ENCODE peak calls at places on chromosomes 7 and 10, in five cellular contexts. One of them, this sample, is unnamed.
A peak's percentile ranks its signal among the peaks of the same experiment; 100 is the strongest.

GRCh38 chr7:66413379-66414114 is 208.4 kb downstream of the TPST1 start:
- DNase-seq in amniotic epithelial cell: peak; percentile 80
- DNase-seq in effector CD8-positive, alpha-beta T cell: peak; percentile 78
- DNase-seq in GM03348: peak; percentile 90
- DNase-seq in NCI-H460: peak; percentile 93
- DNase-seq in this sample: peak; percentile 88

GRCh38 chr7:66308411-66308810 is 103.3 kb downstream of the TPST1 start:
- DNase-seq in amniotic epithelial cell: no peak
- DNase-seq in effector CD8-positive, alpha-beta T cell: no peak
- DNase-seq in GM03348: no peak
- DNase-seq in NCI-H460: no peak
- DNase-seq in this sample: no peak

GRCh38 chr10:13528875-13529713 is at the start of gene BEND7:
- DNase-seq in amniotic epithelial cell: no peak
- DNase-seq in effector CD8-positive, alpha-beta T cell: no peak
- DNase-seq in GM03348: peak; percentile 94
- DNase-seq in NCI-H460: peak; percentile 28
- DNase-seq in this sample: peak; percentile 23

GRCh38 chr10:9562001-9562505 is 1455.6 kb upstream of the CELF2 start:
- DNase-seq in amniotic epithelial cell: no peak
- DNase-seq in effector CD8-positive, alpha-beta T cell: no peak
- DNase-seq in GM03348: no peak
- DNase-seq in NCI-H460: no peak
- DNase-seq in this sample: no peak

GRCh38 chr7:103124429-103124979 is 24.4 kb downstream of the NAPEPLD start:
- DNase-seq in amniotic epithelial cell: no peak
- DNase-seq in effector CD8-positive, alpha-beta T cell: no peak
- DNase-seq in GM03348: no peak
- DNase-seq in NCI-H460: no peak
- DNase-seq in this sample: no peak

GRCh38 chr7:255038-255435 is 34.9 kb upstream of the FOXL3 start:
- DNase-seq in amniotic epithelial cell: no peak
- DNase-seq in effector CD8-positive, alpha-beta T cell: no peak
- DNase-seq in GM03348: no peak
- DNase-seq in NCI-H460: no peak
- DNase-seq in this sample: no peak

GRCh38 chr10:76129213-76129612 is 697.8 kb downstream of the LRMDA start:
- DNase-seq in amniotic epithelial cell: no peak
- DNase-seq in effector CD8-positive, alpha-beta T cell: no peak
- DNase-seq in GM03348: no peak
- DNase-seq in NCI-H460: no peak
- DNase-seq in this sample: no peak

GRCh38 chr7:20227291-20227795 is 10.2 kb upstream of the MACC1 start:
- DNase-seq in amniotic epithelial cell: no peak
- DNase-seq in effector CD8-positive, alpha-beta T cell: no peak
- DNase-seq in GM03348: no peak
- DNase-seq in NCI-H460: no peak
- DNase-seq in this sample: no peak

GRCh38 chr10:113045155-113046055 is 95.4 kb downstream of the TCF7L2 start:
- DNase-seq in amniotic epithelial cell: peak; percentile 94
- DNase-seq in effector CD8-positive, alpha-beta T cell: no peak
- DNase-seq in GM03348: peak; percentile 69
- DNase-seq in NCI-H460: no peak
- DNase-seq in this sample: no peak

GRCh38 chr10:77163670-77164348 is 473.8 kb downstream of the KCNMA1 start:
- DNase-seq in amniotic epithelial cell: peak; percentile 99
- DNase-seq in effector CD8-positive, alpha-beta T cell: no peak
- DNase-seq in GM03348: peak; percentile 82
- DNase-seq in NCI-H460: peak; percentile 91
- DNase-seq in this sample: no peak

GRCh38 chr7:2632717-2633537 is 1.1 kb downstream of the TTYH3 start:
- DNase-seq in amniotic epithelial cell: peak; percentile 76
- DNase-seq in effector CD8-positive, alpha-beta T cell: peak; percentile 27
- DNase-seq in GM03348: peak; percentile 71
- DNase-seq in NCI-H460: no peak
- DNase-seq in this sample: no peak

GRCh38 chr10:86671419-86671818 is 3.1 kb downstream of the LDB3 start:
- DNase-seq in amniotic epithelial cell: no peak
- DNase-seq in effector CD8-positive, alpha-beta T cell: no peak
- DNase-seq in GM03348: no peak
- DNase-seq in NCI-H460: no peak
- DNase-seq in this sample: no peak

GRCh38 chr10:62853710-62854109 is 37.5 kb upstream of the EGR2 start:
- DNase-seq in amniotic epithelial cell: no peak
- DNase-seq in effector CD8-positive, alpha-beta T cell: no peak
- DNase-seq in GM03348: no peak
- DNase-seq in NCI-H460: no peak
- DNase-seq in this sample: no peak

GRCh38 chr10:111973826-111974225 is 209.7 kb downstream of the GPAM start:
- DNase-seq in amniotic epithelial cell: no peak
- DNase-seq in effector CD8-positive, alpha-beta T cell: no peak
- DNase-seq in GM03348: no peak
- DNase-seq in NCI-H460: no peak
- DNase-seq in this sample: no peak

GRCh38 chr10:79246606-79247275 is 100.5 kb upstream of the PPIF start:
- DNase-seq in amniotic epithelial cell: peak; percentile 39
- DNase-seq in effector CD8-positive, alpha-beta T cell: no peak
- DNase-seq in GM03348: peak; percentile 75
- DNase-seq in NCI-H460: no peak
- DNase-seq in this sample: peak; percentile 77

GRCh38 chr7:105017263-105018051 is 3.5 kb downstream of the KMT2E start:
- DNase-seq in amniotic epithelial cell: no peak
- DNase-seq in effector CD8-positive, alpha-beta T cell: no peak
- DNase-seq in GM03348: no peak
- DNase-seq in NCI-H460: no peak
- DNase-seq in this sample: peak; percentile 8

GRCh38 chr7:151245360-151246160 is 2.9 kb downstream of the SMARCD3 start:
- DNase-seq in amniotic epithelial cell: no peak
- DNase-seq in effector CD8-positive, alpha-beta T cell: peak; percentile 67
- DNase-seq in GM03348: peak; percentile 90
- DNase-seq in NCI-H460: no peak
- DNase-seq in this sample: no peak

GRCh38 chr10:128416231-128416630 is 290.0 kb upstream of the MKI67 start:
- DNase-seq in amniotic epithelial cell: no peak
- DNase-seq in effector CD8-positive, alpha-beta T cell: no peak
- DNase-seq in GM03348: no peak
- DNase-seq in NCI-H460: no peak
- DNase-seq in this sample: no peak

GRCh38 chr10:49086889-49087288 is 28.4 kb downstream of the VSTM4 start:
- DNase-seq in amniotic epithelial cell: no peak
- DNase-seq in effector CD8-positive, alpha-beta T cell: no peak
- DNase-seq in GM03348: no peak
- DNase-seq in NCI-H460: no peak
- DNase-seq in this sample: no peak

GRCh38 chr10:101694056-101694673 is 805 bp downstream of the FBXW4 start:
- DNase-seq in amniotic epithelial cell: peak; percentile 51
- DNase-seq in effector CD8-positive, alpha-beta T cell: peak; percentile 29
- DNase-seq in GM03348: peak; percentile 80
- DNase-seq in NCI-H460: peak; percentile 28
- DNase-seq in this sample: peak; percentile 55